ENCODE peak calls at places on chromosome 20, in ten cellular contexts. A is breast epithelium; M is fibroblast of lung; Z is left ventricle myocardium inferior; V is GM23248; X is GM23338; B is H9; D is CD4-positive, alpha-beta memory T cell; O is heart left ventricle; Y is tibial artery. U is an unnamed sample. For H3K4me1, the result is how much of the 10 kb centered on the place peaks cover.

GRCh38 chr20:11890331-11891080 is 27.2 kb upstream of the BTBD3 start:
- DNase-seq in M (peak), D (no peak), V (peak), X (peak), A (peak), O (peak), Z (peak), B (peak), Y (peak), U (peak)

GRCh38 chr20:61799928-61800327 is 265.8 kb downstream of the TAF4 start:
- DNase-seq in O (no peak), M (no peak), Y (no peak), B (no peak), V (no peak), A (no peak), D (no peak), Z (no peak), X (no peak), U (no peak)

GRCh38 chr20:52446421-52447231 is 255.0 kb upstream of the ZFP64 start:
- DNase-seq in V (no peak), Z (no peak), O (no peak), X (no peak), M (peak), B (no peak), A (no peak), D (no peak), Y (no peak), U (no peak)

GRCh38 chr20:4961746-4962145 is 39.6 kb downstream of the SLC23A2 start:
- DNase-seq in V (peak), X (no peak), Z (no peak), A (no peak), D (peak), B (no peak), Y (no peak), O (peak), M (peak), U (no peak)

GRCh38 chr20:51529758-51530157 is 12.8 kb downstream of the NFATC2 start:
- DNase-seq in X (no peak), Y (no peak), B (no peak), A (no peak), V (no peak), D (peak), O (no peak), Z (no peak), M (peak), U (no peak)

GRCh38 chr20:2875690-2876203 is 2.5 kb downstream of the PTPRA start:
- DNase-seq in Z (no peak), Y (no peak), D (no peak), V (no peak), X (no peak), O (no peak), A (no peak), M (no peak), B (no peak), U (no peak)

GRCh38 chr20:61808497-61808896 is 257.2 kb downstream of the TAF4 start:
- DNase-seq in Y (no peak), O (no peak), A (no peak), V (no peak), M (no peak), X (no peak), Z (no peak), B (no peak), D (no peak), U (peak)

GRCh38 chr20:50144362-50144761 is 9.2 kb downstream of the PEDS1 start:
- DNase-seq in D (no peak), Y (peak), O (no peak), X (no peak), M (peak), B (no peak), V (peak), A (no peak), Z (no peak), U (no peak)

GRCh38 chr20:45861157-45862075 is 4.0 kb downstream of the ZSWIM3 start:
- DNase-seq in Y (no peak), D (no peak), A (no peak), M (no peak), B (no peak), X (no peak), Z (no peak), O (no peak), V (no peak), U (no peak)

GRCh38 chr20:53570446-53571276 is 23.0 kb downstream of the ZNF217 start:
- DNase-seq in Y (no peak), Z (no peak), B (no peak), D (no peak), V (no peak), M (no peak), X (no peak), O (no peak), A (peak), U (no peak)

GRCh38 chr20:46657137-46657536 is 5.9 kb upstream of the SLC13A3 start:
- DNase-seq in V (no peak), D (no peak), X (no peak), O (no peak), Z (no peak), B (no peak), M (no peak), Y (no peak), A (no peak), U (no peak)

GRCh38 chr20:24970030-24970553 is 21.0 kb downstream of the CST7 start:
- DNase-seq in V (no peak), D (no peak), A (no peak), Y (no peak), X (no peak), M (no peak), O (no peak), Z (no peak), B (peak), U (no peak)

GRCh38 chr20:35768731-35769664 is 2.8 kb upstream of the PHF20 start:
- DNase-seq in Z (peak), Y (peak), O (peak), D (no peak), M (peak), X (peak), V (peak), B (peak), A (peak), U (peak)

GRCh38 chr20:10671850-10672578 is 1.8 kb downstream of the JAG1 start:
- DNase-seq in D (no peak), Y (peak), X (peak), B (peak), O (peak), M (peak), A (peak), Z (peak), V (peak), U (peak)

GRCh38 chr20:64140421-64140820 is 23.8 kb upstream of the MYT1 start:
- DNase-seq in X (no peak), Y (no peak), V (no peak), A (peak), Z (no peak), D (no peak), O (no peak), M (no peak), B (no peak), U (no peak)

GRCh38 chr20:17909745-17910345 is 58.7 kb downstream of the SNX5 start:
- DNase-seq in D (no peak), O (no peak), X (no peak), A (no peak), M (no peak), Z (no peak), Y (no peak), B (no peak), V (peak), U (no peak)

GRCh38 chr20:17938889-17939619 is 29.5 kb downstream of the SNX5 start:
- DNase-seq in D (peak), V (peak), Y (peak), X (peak), B (peak), O (peak), A (no peak), M (peak), Z (peak), U (peak)

DNA sequence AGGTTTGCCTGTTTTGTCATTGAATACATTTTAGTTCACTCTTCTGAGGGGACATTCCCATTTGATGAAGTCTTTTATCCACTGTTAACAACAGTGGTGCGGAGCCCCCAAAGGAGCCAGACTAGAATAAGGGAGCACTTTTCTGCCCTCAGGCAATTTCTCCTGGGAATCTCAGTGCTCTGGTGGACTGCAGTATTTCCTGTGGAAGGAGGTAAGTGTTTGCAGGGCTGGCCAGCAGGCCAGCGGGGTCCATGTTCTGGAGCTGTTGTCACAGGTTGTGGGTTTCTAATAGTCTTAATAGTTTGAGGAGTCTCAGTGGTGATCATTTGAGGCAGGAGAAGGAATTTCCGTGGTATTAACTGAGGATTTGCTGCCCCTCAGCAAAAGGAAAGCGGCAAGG is 83.5 kb downstream of the ASXL1 start:
- DNase-seq in B (no peak), Y (no peak), O (no peak), D (no peak), X (no peak), M (no peak), A (no peak), Z (no peak), V (no peak), U (no peak)
- H3K4me1 ChIP-seq in B (under half), Y (under half), O (under half), D (under half), X (under half), M (under half), A (under half), Z (under half), V (under half), U (under half)

GRCh38 chr20:31681769-31682168 is 40.9 kb downstream of the BCL2L1 start:
- DNase-seq in O (no peak), D (no peak), Z (no peak), Y (no peak), A (no peak), B (no peak), V (no peak), M (no peak), X (no peak), U (no peak)
- H3K4me1 ChIP-seq in O (under half), D (half or more), Z (half or more), Y (half or more), A (under half), B (under half), V (under half), M (under half), X (under half), U (under half)

GRCh38 chr20:58466309-58466708 is 48.9 kb downstream of the APCDD1L start:
- DNase-seq in Z (no peak), M (no peak), Y (no peak), D (no peak), B (no peak), O (no peak), X (no peak), A (no peak), V (no peak), U (no peak)
- H3K4me1 ChIP-seq in Z (under half), M (under half), Y (under half), D (under half), B (under half), O (under half), X (under half), A (under half), V (under half), U (under half)

DNA sequence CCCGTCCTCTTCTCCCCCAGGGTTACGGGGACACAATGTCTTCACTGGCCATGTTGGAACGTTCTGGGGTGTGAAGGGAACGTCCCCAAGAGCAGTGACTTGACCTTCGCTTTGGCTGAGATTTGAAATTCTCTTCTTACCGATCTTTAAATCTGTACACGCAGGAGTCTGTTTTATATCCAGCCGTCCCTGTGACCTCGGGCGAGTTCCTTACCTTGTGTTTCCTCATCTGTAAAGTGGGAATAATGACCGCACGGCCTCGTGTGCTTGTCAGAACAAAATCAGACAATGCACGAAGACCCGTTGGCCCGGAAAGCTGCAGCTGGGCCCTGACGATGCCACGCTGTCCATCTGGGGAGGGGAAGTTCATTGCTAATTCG is 454.3 kb downstream of the PREX1 start:
- DNase-seq in X (no peak), A (no peak), Y (no peak), O (no peak), V (no peak), M (no peak), B (no peak), D (no peak), Z (no peak), U (no peak)
- H3K4me1 ChIP-seq in X (under half), A (under half), Y (under half), O (under half), V (under half), M (under half), B (under half), D (under half), Z (under half), U (under half)

GRCh38 chr20:38727602-38728236 is 3.4 kb downstream of the SLC32A1 start:
- DNase-seq in D (peak), V (no peak), Y (no peak), O (no peak), X (no peak), A (no peak), B (no peak), Z (no peak), M (no peak), U (no peak)
- H3K4me1 ChIP-seq in D (half or more), V (under half), Y (half or more), O (under half), X (half or more), A (under half), B (under half), Z (half or more), M (under half), U (under half)

U was measured in ovary.